ENCODE peak calls at places on chromosomes 3 and 15, in nine cellular contexts. A, C, Z, V, R, S, O, W and D are unnamed samples.

GRCh38 chr3:61574854-61575253 is 13.5 kb downstream of the PTPRG start:
- DNase-seq in A (no peak), C (no peak), Z (no peak), V (no peak), R (no peak), S (no peak), O (no peak), W (no peak), D (no peak)

GRCh38 chr3:148146947-148147346 is 550.8 kb upstream of the AGTR1 start:
- DNase-seq in A (no peak), C (no peak), Z (no peak), V (no peak), R (no peak), S (no peak), O (no peak), W (no peak), D (no peak)

GRCh38 chr3:45677045-45677436 is 12.2 kb upstream of the SACM1L start:
- DNase-seq in A (peak), C (peak), Z (peak), V (peak), R (no peak), S (peak), O (no peak), W (peak), D (peak)

GRCh38 chr3:13879946-13880810 is at the start of gene WNT7A:
- DNase-seq in A (peak), C (peak), Z (no peak), V (no peak), R (no peak), S (no peak), O (no peak), W (no peak), D (no peak)

GRCh38 chr3:134009345-134010000 is 20.3 kb downstream of the SLCO2A1 start:
- DNase-seq in A (no peak), C (no peak), Z (no peak), V (no peak), R (no peak), S (no peak), O (no peak), W (no peak), D (no peak)

GRCh38 chr3:194872669-194872977 is 186.9 kb downstream of the FAM43A start:
- DNase-seq in A (peak), C (no peak), Z (no peak), V (no peak), R (no peak), S (no peak), O (no peak), W (no peak), D (no peak)

GRCh38 chr3:193831495-193832455 is 238.8 kb downstream of the OPA1 start:
- DNase-seq in A (no peak), C (no peak), Z (no peak), V (no peak), R (no peak), S (no peak), O (no peak), W (no peak), D (no peak)

GRCh38 chr3:2303567-2303966 is 204.9 kb downstream of the CNTN4 start:
- DNase-seq in A (no peak), C (no peak), Z (no peak), V (no peak), R (no peak), S (no peak), O (no peak), W (no peak), D (no peak)

GRCh38 chr15:99981839-99982658 is 248.8 kb upstream of the LYSMD4 start:
- DNase-seq in A (no peak), C (no peak), Z (no peak), V (no peak), R (no peak), S (no peak), O (no peak), W (no peak), D (no peak)

GRCh38 chr15:31271706-31272557 is 54.7 kb upstream of the KLF13 start:
- DNase-seq in A (no peak), C (no peak), Z (no peak), V (no peak), R (no peak), S (peak), O (peak), W (no peak), D (no peak)

GRCh38 chr15:39704684-39705083 is 78.0 kb downstream of the FSIP1 start:
- DNase-seq in A (peak), C (no peak), Z (no peak), V (no peak), R (peak), S (no peak), O (no peak), W (no peak), D (no peak)

GRCh38 chr15:48962662-48963523 is 826 bp downstream of the SHC4 start:
- DNase-seq in A (no peak), C (peak), Z (no peak), V (no peak), R (no peak), S (no peak), O (no peak), W (no peak), D (peak)

GRCh38 chr3:51672083-51672475 is 1.0 kb downstream of the TEX264 start:
- DNase-seq in A (no peak), C (no peak), Z (no peak), V (no peak), R (no peak), S (no peak), O (no peak), W (no peak), D (no peak)

GRCh38 chr3:51673181-51673801 is 2.2 kb downstream of the TEX264 start:
- DNase-seq in A (no peak), C (no peak), Z (peak), V (no peak), R (no peak), S (peak), O (peak), W (peak), D (no peak)

GRCh38 chr3:51670711-51671089 is 352 bp upstream of the TEX264 start:
- DNase-seq in A (no peak), C (no peak), Z (no peak), V (no peak), R (no peak), S (no peak), O (no peak), W (no peak), D (no peak)

GRCh38 chr3:51670053-51670666 is 892 bp upstream of the TEX264 start:
- DNase-seq in A (no peak), C (no peak), Z (no peak), V (no peak), R (no peak), S (no peak), O (no peak), W (no peak), D (no peak)

GRCh38 chr3:51671090-51672082 is at the start of gene TEX264:
- DNase-seq in A (peak), C (peak), Z (peak), V (peak), R (no peak), S (peak), O (peak), W (peak), D (peak)
- TF ChIP-seq POLR2A in A (peak), C (peak), Z (peak), V (peak), R (no peak), S (peak), O (no peak), W (peak), D (peak)

GRCh38 chr15:27019687-27020086 is 48.7 kb downstream of the GABRG3 start:
- DNase-seq in A (no peak), C (no peak), Z (no peak), V (no peak), R (no peak), S (no peak), O (no peak), W (no peak), D (no peak)

GRCh38 chr15:27017168-27017809 is 46.3 kb downstream of the GABRG3 start:
- DNase-seq in A (peak), C (no peak), Z (peak), V (no peak), R (peak), S (no peak), O (peak), W (no peak), D (no peak)
- TF ChIP-seq CTCF in A (peak), C (no peak), Z (peak), V (peak), R (peak), S (peak), O (peak), W (no peak), D (no peak)

DNA sequence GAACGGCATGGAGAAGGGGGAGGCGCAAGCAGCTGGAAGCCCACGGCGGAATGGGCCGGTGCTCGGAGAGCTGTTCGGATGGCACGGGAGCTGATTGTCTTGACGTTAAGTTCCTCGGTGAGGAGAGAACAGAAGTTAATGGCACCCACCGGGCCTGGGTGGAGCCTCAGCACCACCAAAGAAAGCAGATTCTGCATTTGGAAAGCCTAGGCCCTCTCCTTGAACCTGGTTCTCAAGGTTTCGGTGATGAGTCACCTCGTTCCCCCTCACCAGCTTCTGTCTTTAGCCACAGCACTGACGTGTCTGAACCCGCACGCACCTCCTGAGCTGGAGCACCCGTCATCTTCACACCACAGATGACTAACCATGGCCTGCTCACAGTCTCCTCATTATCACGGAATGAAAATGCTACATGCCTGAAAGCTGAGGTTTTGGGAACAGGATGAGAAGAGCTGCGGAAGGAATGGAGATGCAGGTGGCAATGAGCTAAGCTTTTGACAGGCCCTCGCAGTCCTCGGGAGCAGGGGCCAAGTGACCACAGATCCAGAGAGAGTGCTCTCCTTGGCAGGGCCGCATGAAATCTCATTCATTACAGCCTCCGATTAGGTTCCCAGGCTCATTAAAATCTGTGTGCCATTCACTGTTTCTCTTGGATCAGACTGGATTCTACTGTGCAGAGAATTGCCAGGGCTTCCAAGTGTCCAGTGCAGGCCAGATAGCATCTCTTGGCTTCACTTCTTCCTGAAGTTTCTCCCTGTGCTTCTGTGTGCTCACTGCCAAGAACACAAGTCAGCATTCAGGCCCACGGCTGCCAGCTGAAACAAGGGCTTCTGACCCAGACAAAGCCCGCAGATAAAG is 96.3 kb upstream of the DLG1 start:
- DNase-seq in A (no peak), C (peak), Z (no peak), V (no peak), R (no peak), S (no peak), O (peak), W (peak), D (no peak)
- TF ChIP-seq POLR2A in A (no peak), C (no peak), Z (no peak), V (no peak), R (no peak), S (no peak), O (no peak), W (no peak), D (no peak)

GRCh38 chr15:101251830-101252820 is at the start of gene CHSY1:
- DNase-seq in A (peak), C (peak), Z (peak), V (peak), R (no peak), S (peak), O (peak), W (peak), D (peak)
- TF ChIP-seq CTCF in A (peak), C (peak), Z (peak), V (no peak), R (no peak), S (no peak), O (peak), W (peak), D (no peak)

DNA sequence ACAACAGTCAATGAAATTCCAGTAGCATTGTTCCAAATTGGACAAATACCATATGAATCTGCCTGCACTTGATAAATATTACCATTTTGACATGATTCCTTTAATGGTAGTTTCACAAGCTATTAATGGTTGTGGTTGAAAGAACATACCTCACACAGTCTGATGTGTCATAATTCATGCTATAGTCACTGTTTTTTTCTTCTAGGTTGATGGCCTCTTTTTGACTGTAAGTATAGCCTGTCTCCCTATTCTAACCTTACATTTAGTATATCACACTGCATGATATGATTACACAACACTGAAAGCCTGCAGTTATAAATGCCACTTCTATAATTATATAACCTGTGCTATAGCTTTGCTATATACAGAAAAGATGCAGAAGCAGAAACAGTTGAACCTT is 834.1 kb downstream of the NSUN3 start:
- DNase-seq in A (no peak), C (no peak), Z (no peak), V (no peak), R (no peak), S (no peak), O (no peak), W (no peak), D (no peak)
- TF ChIP-seq POLR2A in A (no peak), C (no peak), Z (no peak), V (no peak), R (no peak), S (no peak), O (no peak), W (no peak), D (no peak)

GRCh38 chr3:126737527-126737926 is 33.5 kb downstream of the CHCHD6 start:
- DNase-seq in A (no peak), C (no peak), Z (no peak), V (no peak), R (no peak), S (no peak), O (no peak), W (no peak), D (no peak)
- TF ChIP-seq CTCF in A (no peak), C (no peak), Z (peak), V (no peak), R (peak), S (no peak), O (no peak), W (no peak), D (no peak)

GRCh38 chr15:89106200-89106599 is 17.9 kb downstream of the ABHD2 start:
- DNase-seq in A (no peak), C (no peak), Z (no peak), V (no peak), R (no peak), S (no peak), O (no peak), W (no peak), D (no peak)
- TF ChIP-seq POLR2A in A (no peak), C (no peak), Z (no peak), V (no peak), R (no peak), S (no peak), O (no peak), W (no peak), D (no peak)

GRCh38 chr15:90165659-90166489 is 35.3 kb upstream of the SEMA4B start:
- DNase-seq in A (peak), C (no peak), Z (peak), V (peak), R (no peak), S (peak), O (peak), W (no peak), D (no peak)
- TF ChIP-seq CTCF in A (no peak), C (no peak), Z (peak), V (no peak), R (no peak), S (no peak), O (no peak), W (no peak), D (no peak)

DNA sequence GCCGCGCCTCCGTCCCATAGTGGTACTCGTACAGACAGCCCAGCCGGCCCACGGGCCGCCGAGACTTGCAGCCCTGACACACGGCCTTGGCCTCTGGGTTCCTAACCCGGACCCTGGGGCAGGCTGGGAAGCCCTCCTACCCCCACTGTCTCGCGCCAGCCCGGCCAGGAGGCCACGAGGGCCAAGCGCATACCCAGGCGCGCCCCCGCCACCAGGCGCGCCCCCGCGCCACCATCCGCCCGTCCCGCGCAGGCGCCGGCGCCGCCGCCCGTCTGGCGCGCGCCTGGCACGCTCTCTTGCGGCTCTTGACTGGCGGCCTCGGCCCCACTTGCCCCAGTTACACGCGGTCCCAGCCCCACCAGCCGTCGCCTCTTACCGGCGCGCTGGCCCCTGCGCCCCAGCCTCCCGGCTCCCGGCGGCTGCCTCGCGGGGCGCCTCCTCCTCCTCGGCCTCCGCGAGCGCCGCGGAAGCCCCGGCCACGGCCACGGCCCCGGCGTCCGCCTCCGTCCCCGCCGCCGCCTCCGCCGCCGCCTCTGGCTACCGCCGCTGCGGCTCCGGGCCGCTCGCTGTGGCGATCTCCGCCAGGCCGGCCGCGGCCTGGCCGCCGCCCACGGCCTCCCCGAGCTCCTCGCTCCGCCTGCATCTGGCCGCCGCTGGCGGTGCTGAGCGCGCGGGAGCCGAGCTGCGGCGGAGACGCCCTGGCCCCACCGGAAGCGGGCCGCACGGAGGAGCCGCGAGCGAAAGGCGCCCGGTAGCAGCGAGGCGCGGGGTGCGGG is 412 bp downstream of the AVEN start:
- DNase-seq in A (peak), C (peak), Z (peak), V (peak), R (no peak), S (peak), O (peak), W (peak), D (peak)
- TF ChIP-seq POLR2A in A (peak), C (peak), Z (peak), V (peak), R (peak), S (peak), O (no peak), W (peak), D (peak)

DNA sequence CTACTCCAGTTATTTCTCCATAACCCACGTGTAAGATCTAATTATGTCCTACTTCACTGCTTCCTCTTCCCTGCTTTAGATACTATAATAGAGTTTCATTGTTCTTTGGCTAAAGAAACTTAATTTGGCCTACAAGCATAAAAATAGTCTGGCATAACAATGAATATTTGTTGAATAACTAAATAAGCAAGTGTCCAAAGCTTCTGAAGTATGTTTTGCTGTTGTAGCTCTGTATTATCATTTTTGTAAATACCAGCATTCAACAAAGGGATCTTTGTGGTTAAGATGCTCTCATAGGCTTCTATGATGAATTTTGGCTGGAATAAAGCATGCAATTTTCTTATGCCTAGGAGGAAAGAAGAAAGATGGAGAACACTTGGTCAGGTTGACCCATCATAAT is 466.0 kb upstream of the TGFBR2 start:
- DNase-seq in A (no peak), C (no peak), Z (no peak), V (no peak), R (no peak), S (no peak), O (no peak), W (no peak), D (no peak)
- TF ChIP-seq CTCF in A (no peak), C (no peak), Z (no peak), V (no peak), R (no peak), S (no peak), O (no peak), W (no peak), D (no peak)